ENCODE peak calls at places on chromosome 13, in four cellular contexts. One of them, this sample, is unnamed.
A peak's percentile ranks its signal among the peaks of the same experiment; 100 is the strongest.

GRCh38 chr13:96460571-96460970 is 370.7 kb downstream of the HS6ST3 start:
- DNase-seq in K562: no peak
- DNase-seq in thyroid gland: peak; percentile 12
- DNase-seq in aorta: no peak
- DNase-seq in this sample: no peak

GRCh38 chr13:44576396-44577235 is 486 bp upstream of the TSC22D1 start:
- DNase-seq in aorta: peak; percentile 60
- DNase-seq in K562: peak; percentile 17
- DNase-seq in thyroid gland: peak; percentile 21
- DNase-seq in this sample: no peak

GRCh38 chr13:60282708-60283107 is 114.3 kb upstream of the TDRD3 start:
- DNase-seq in thyroid gland: no peak
- DNase-seq in K562: no peak
- DNase-seq in aorta: no peak
- DNase-seq in this sample: no peak

GRCh38 chr13:21338651-21339278 is 120.3 kb downstream of the ZDHHC20 start:
- DNase-seq in K562: no peak
- DNase-seq in aorta: no peak
- DNase-seq in thyroid gland: no peak
- DNase-seq in this sample: no peak

GRCh38 chr13:33978653-33979052 is 160.7 kb downstream of the RFC3 start:
- DNase-seq in thyroid gland: no peak
- DNase-seq in aorta: no peak
- DNase-seq in K562: no peak
- DNase-seq in this sample: no peak

GRCh38 chr13:92994056-92994455 is 232.6 kb upstream of the GPC6 start:
- DNase-seq in aorta: no peak
- DNase-seq in K562: no peak
- DNase-seq in thyroid gland: no peak
- DNase-seq in this sample: no peak

GRCh38 chr13:93262729-93263128 is 36.1 kb downstream of the GPC6 start:
- DNase-seq in thyroid gland: no peak
- DNase-seq in K562: peak; percentile 32
- DNase-seq in aorta: no peak
- DNase-seq in this sample: no peak

GRCh38 chr13:27578121-27579030 is 42.0 kb downstream of the LNX2 start:
- DNase-seq in aorta: no peak
- DNase-seq in K562: no peak
- DNase-seq in thyroid gland: no peak
- DNase-seq in this sample: no peak

GRCh38 chr13:38008636-38009035 is 139.1 kb upstream of the TRPC4 start:
- DNase-seq in aorta: no peak
- DNase-seq in K562: peak; percentile 27
- DNase-seq in thyroid gland: no peak
- DNase-seq in this sample: no peak

GRCh38 chr13:51614350-51614786 is 30.1 kb downstream of the WDFY2 start:
- DNase-seq in aorta: no peak
- DNase-seq in thyroid gland: no peak
- DNase-seq in K562: no peak
- DNase-seq in this sample: no peak

GRCh38 chr13:43132228-43132627 is 108.8 kb downstream of the DNAJC15 start:
- DNase-seq in K562: peak; percentile 4
- DNase-seq in thyroid gland: peak; percentile 25
- DNase-seq in aorta: no peak
- DNase-seq in this sample: no peak

GRCh38 chr13:30752201-30752797 is 17.0 kb downstream of the ALOX5AP start:
- DNase-seq in aorta: peak; percentile 55
- DNase-seq in K562: no peak
- DNase-seq in thyroid gland: no peak
- DNase-seq in this sample: peak; percentile 80

GRCh38 chr13:51814825-51815650 is 11.1 kb upstream of the DHRS12 start:
- DNase-seq in aorta: peak; percentile 68
- DNase-seq in thyroid gland: peak; percentile 66
- DNase-seq in K562: peak; percentile 72
- DNase-seq in this sample: no peak

GRCh38 chr13:31322025-31322424 is 122.2 kb downstream of the B3GLCT start:
- DNase-seq in aorta: no peak
- DNase-seq in thyroid gland: peak; percentile 5
- DNase-seq in K562: no peak
- DNase-seq in this sample: peak; percentile 75

GRCh38 chr13:99287544-99287943 is 19.7 kb downstream of the GPR183 start:
- DNase-seq in thyroid gland: peak; percentile 59
- DNase-seq in aorta: no peak
- DNase-seq in K562: no peak
- DNase-seq in this sample: peak; percentile 72

GRCh38 chr13:29474991-29475390 is 120.5 kb downstream of the SLC7A1 start:
- DNase-seq in thyroid gland: no peak
- DNase-seq in aorta: no peak
- DNase-seq in K562: no peak
- DNase-seq in this sample: no peak

GRCh38 chr13:99758465-99759162 is 213.0 kb downstream of the ZIC5 start:
- DNase-seq in aorta: no peak
- DNase-seq in K562: no peak
- DNase-seq in thyroid gland: no peak
- DNase-seq in this sample: no peak

GRCh38 chr13:102197193-102197592 is 204.7 kb downstream of the FGF14 start:
- DNase-seq in K562: no peak
- DNase-seq in thyroid gland: no peak
- DNase-seq in aorta: no peak
- DNase-seq in this sample: no peak

GRCh38 chr13:113151745-113152707 is 6.4 kb upstream of the PROZ start:
- DNase-seq in K562: no peak
- DNase-seq in thyroid gland: peak; percentile 16
- DNase-seq in aorta: no peak
- DNase-seq in this sample: no peak

GRCh38 chr13:35771898-35772297 is 295.4 kb upstream of the MAB21L1 start:
- DNase-seq in K562: no peak
- DNase-seq in aorta: no peak
- DNase-seq in thyroid gland: no peak
- DNase-seq in this sample: no peak

DNA sequence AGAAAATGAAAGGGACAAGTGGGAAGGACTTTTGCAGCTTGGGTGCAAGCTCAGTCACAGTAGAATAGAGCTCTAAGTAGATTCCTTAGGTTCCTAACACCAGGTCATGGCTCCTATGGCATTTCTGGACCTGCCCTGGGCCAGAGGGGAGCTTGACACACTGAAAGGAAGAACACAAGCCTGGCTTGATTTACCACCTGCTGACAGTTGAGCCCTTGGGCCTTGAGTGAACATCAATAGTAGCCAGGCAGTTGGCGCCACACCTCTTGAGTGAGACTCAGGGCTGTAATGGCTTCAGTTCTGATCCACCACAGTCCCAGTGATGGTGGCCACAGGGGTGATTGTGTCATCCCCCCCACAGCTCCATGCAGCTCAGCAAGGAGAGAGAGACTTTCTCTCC is 221.9 kb upstream of the PCDH17 start:
- DNase-seq in K562: no peak
- DNase-seq in aorta: no peak
- DNase-seq in thyroid gland: no peak
- DNase-seq in this sample: no peak
- H3K9me3 ChIP-seq in K562: no peaks in the 10 kb centered on the region
- H3K9me3 ChIP-seq in aorta: no peaks in the 10 kb centered on the region
- H3K9me3 ChIP-seq in thyroid gland: no peaks in the 10 kb centered on the region
- H3K9me3 ChIP-seq in this sample: no peaks in the 10 kb centered on the region

DNA sequence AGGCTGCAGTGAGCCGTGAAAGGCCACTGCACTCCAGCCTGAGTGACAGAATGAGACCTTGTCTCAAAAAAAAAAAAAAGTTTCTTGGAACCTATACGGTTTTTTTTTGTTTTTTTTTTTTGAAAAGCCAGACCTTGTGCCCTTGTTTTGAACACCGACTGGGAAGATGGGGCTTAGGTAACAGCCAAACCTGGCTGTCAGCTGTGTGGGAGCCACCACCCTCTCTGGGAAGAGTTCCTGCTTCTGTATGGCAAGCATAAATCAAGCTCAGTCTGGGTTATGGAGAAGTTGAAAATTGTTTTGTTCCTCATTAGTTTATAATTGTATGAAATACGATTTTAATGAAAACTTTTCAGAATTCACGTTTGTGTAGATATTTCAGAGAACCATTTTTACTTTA is 39.5 kb downstream of the MPHOSPH8 start:
- DNase-seq in thyroid gland: no peak
- DNase-seq in K562: no peak
- DNase-seq in aorta: no peak
- DNase-seq in this sample: no peak
- H3K36me3 ChIP-seq in thyroid gland: peaks cover 53% of the 10 kb centered on the region
- H3K36me3 ChIP-seq in K562: peaks cover 82% of the 10 kb centered on the region
- H3K36me3 ChIP-seq in aorta: peaks cover 6% of the 10 kb centered on the region
- H3K36me3 ChIP-seq in this sample: peaks cover 68% of the 10 kb centered on the region

GRCh38 chr13:111622051-111622531 is 301.6 kb downstream of the TEX29 start:
- DNase-seq in thyroid gland: no peak
- DNase-seq in K562: no peak
- DNase-seq in aorta: no peak
- DNase-seq in this sample: no peak
- H3K9me3 ChIP-seq in thyroid gland: no peaks in the 10 kb centered on the region
- H3K9me3 ChIP-seq in K562: no peaks in the 10 kb centered on the region
- H3K9me3 ChIP-seq in aorta: no peaks in the 10 kb centered on the region
- H3K9me3 ChIP-seq in this sample: no peaks in the 10 kb centered on the region

DNA sequence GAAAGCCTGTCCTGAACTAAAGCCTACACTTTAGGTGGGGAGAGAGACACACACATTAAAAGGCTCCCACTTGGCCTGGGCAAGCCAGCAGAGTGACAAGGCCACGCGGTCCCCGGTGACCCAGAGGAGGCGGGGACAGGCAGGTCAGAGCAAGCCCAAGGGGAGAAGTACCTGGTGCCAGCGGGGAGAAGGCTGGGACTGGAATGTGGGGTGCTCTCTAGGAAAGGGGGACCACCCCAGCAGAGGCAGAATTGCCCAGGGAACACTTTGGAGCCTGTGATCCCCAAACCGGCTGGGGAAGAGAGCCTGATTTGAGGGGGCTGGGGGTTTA is 82.3 kb downstream of the RAB20 start:
- DNase-seq in K562: no peak
- DNase-seq in aorta: no peak
- DNase-seq in thyroid gland: no peak
- DNase-seq in this sample: no peak
- H3K36me3 ChIP-seq in K562: no peaks in the 10 kb centered on the region
- H3K36me3 ChIP-seq in aorta: peaks cover 11% of the 10 kb centered on the region
- H3K36me3 ChIP-seq in thyroid gland: peaks cover 36% of the 10 kb centered on the region
- H3K36me3 ChIP-seq in this sample: peaks cover 67% of the 10 kb centered on the region